ENCODE peak calls at places on chromosome 13, in six cellular contexts. One of them, this sample, is unnamed. For H3K4me1, the result is how much of the 10 kb centered on the place peaks cover.

GRCh38 chr13:51425410-51426042 is 27.3 kb downstream of the INTS6 start:
- DNase-seq in body of pancreas: no peak
- DNase-seq in Peyer's patch: no peak
- DNase-seq in kidney: no peak
- DNase-seq in astrocyte: peak
- DNase-seq in PC-3: no peak
- DNase-seq in this sample: no peak

GRCh38 chr13:63942372-63942771 is 2526.7 kb upstream of the PCDH20 start:
- DNase-seq in body of pancreas: no peak
- DNase-seq in Peyer's patch: no peak
- DNase-seq in kidney: no peak
- DNase-seq in astrocyte: no peak
- DNase-seq in PC-3: no peak
- DNase-seq in this sample: no peak

GRCh38 chr13:52892925-52893324 is 44.5 kb upstream of the PCDH8 start:
- DNase-seq in body of pancreas: no peak
- DNase-seq in Peyer's patch: no peak
- DNase-seq in kidney: peak
- DNase-seq in astrocyte: no peak
- DNase-seq in PC-3: peak
- DNase-seq in this sample: no peak

GRCh38 chr13:106156468-106156867 is 379.0 kb downstream of the EFNB2 start:
- DNase-seq in body of pancreas: no peak
- DNase-seq in Peyer's patch: no peak
- DNase-seq in kidney: no peak
- DNase-seq in astrocyte: peak
- DNase-seq in PC-3: peak
- DNase-seq in this sample: no peak

GRCh38 chr13:50079278-50080157 is 64.3 kb downstream of the KCNRG start:
- DNase-seq in body of pancreas: no peak
- DNase-seq in Peyer's patch: no peak
- DNase-seq in kidney: no peak
- DNase-seq in astrocyte: no peak
- DNase-seq in PC-3: no peak
- DNase-seq in this sample: no peak

GRCh38 chr13:102328909-102329308 is 72.9 kb downstream of the FGF14 start:
- DNase-seq in body of pancreas: no peak
- DNase-seq in Peyer's patch: no peak
- DNase-seq in kidney: no peak
- DNase-seq in astrocyte: no peak
- DNase-seq in PC-3: no peak
- DNase-seq in this sample: no peak

GRCh38 chr13:110233682-110234280 is 73.2 kb downstream of the COL4A1 start:
- DNase-seq in body of pancreas: no peak
- DNase-seq in Peyer's patch: no peak
- DNase-seq in kidney: no peak
- DNase-seq in astrocyte: no peak
- DNase-seq in PC-3: no peak
- DNase-seq in this sample: no peak

GRCh38 chr13:87080100-87080779 is 590.9 kb upstream of the SLITRK5 start:
- DNase-seq in body of pancreas: no peak
- DNase-seq in Peyer's patch: no peak
- DNase-seq in kidney: peak
- DNase-seq in astrocyte: no peak
- DNase-seq in PC-3: no peak
- DNase-seq in this sample: no peak

GRCh38 chr13:110644892-110645521 is 29.7 kb downstream of the NAXD start:
- DNase-seq in body of pancreas: peak
- DNase-seq in Peyer's patch: peak
- DNase-seq in kidney: peak
- DNase-seq in astrocyte: peak
- DNase-seq in PC-3: peak
- DNase-seq in this sample: peak

GRCh38 chr13:26422036-26422435 is 135.4 kb upstream of the WASF3 start:
- DNase-seq in body of pancreas: no peak
- DNase-seq in Peyer's patch: no peak
- DNase-seq in kidney: no peak
- DNase-seq in astrocyte: no peak
- DNase-seq in PC-3: no peak
- DNase-seq in this sample: no peak

GRCh38 chr13:33775339-33776108 is 42.4 kb upstream of the RFC3 start:
- DNase-seq in body of pancreas: peak
- DNase-seq in Peyer's patch: no peak
- DNase-seq in kidney: no peak
- DNase-seq in astrocyte: no peak
- DNase-seq in PC-3: no peak
- DNase-seq in this sample: no peak

GRCh38 chr13:41645313-41645712 is 188.0 kb downstream of the RGCC start:
- DNase-seq in body of pancreas: peak
- DNase-seq in Peyer's patch: peak
- DNase-seq in kidney: peak
- DNase-seq in astrocyte: peak
- DNase-seq in PC-3: peak
- DNase-seq in this sample: no peak

GRCh38 chr13:23928985-23929384 is 31.7 kb upstream of the C1QTNF9B start:
- DNase-seq in body of pancreas: no peak
- DNase-seq in Peyer's patch: no peak
- DNase-seq in kidney: no peak
- DNase-seq in astrocyte: peak
- DNase-seq in PC-3: peak
- DNase-seq in this sample: no peak

GRCh38 chr13:53240316-53240715 is 211.7 kb downstream of the OLFM4 start:
- DNase-seq in body of pancreas: no peak
- DNase-seq in Peyer's patch: no peak
- DNase-seq in kidney: no peak
- DNase-seq in astrocyte: no peak
- DNase-seq in PC-3: no peak
- DNase-seq in this sample: no peak

GRCh38 chr13:89925107-89925506 is 1422.4 kb upstream of the MIR17HG start:
- DNase-seq in body of pancreas: no peak
- DNase-seq in Peyer's patch: no peak
- DNase-seq in kidney: no peak
- DNase-seq in astrocyte: peak
- DNase-seq in PC-3: peak
- DNase-seq in this sample: no peak

GRCh38 chr13:71865858-71866172 is 1.2 kb downstream of the DACH1 start:
- DNase-seq in body of pancreas: no peak
- DNase-seq in Peyer's patch: peak
- DNase-seq in kidney: no peak
- DNase-seq in astrocyte: no peak
- DNase-seq in PC-3: no peak
- DNase-seq in this sample: peak

DNA sequence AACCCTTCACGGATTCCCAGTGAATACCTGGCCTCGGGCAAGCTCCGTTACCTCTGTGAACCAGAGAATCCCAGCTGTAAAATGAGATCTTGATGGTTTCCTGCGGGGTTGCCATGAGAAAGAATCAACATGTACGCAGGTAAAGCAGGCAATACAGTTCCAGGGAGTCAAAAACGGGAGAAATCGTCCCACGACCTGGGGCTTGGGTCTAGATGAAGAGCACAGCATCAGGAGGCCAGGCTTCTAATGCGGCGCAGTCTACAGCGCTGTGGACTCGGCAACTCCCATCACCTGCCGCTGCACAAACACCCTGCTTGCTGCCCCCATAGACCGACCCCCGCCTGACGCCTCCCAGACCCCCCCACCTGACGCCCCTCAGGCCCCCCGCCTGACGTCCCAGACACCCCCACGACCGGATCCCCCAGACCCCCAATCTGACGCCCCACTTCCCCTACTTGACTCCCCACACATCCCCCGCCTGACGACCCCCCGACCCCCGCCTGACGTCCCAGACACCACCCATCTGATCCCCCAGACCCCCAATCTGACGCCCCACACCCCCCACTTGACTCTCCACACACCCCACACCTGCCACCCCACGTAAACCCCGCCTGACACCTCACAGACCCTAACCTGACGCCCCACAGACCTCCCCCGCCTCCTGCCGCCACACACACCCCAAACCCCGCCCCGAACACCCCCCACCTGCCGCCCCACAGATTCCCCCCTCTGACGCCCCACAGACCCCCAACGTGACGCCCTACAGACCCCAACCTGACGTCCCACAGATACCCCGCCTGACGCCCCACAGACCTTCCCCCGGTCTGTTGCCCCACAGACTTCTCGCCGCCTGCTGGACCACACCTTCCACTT is 589 bp downstream of the LIG4 start:
- DNase-seq in body of pancreas: peak
- DNase-seq in Peyer's patch: peak
- DNase-seq in kidney: peak
- DNase-seq in astrocyte: no peak
- DNase-seq in PC-3: peak
- DNase-seq in this sample: no peak
- H3K27ac ChIP-seq in body of pancreas: no peak
- H3K27ac ChIP-seq in Peyer's patch: peak
- H3K27ac ChIP-seq in kidney: peak
- H3K27ac ChIP-seq in astrocyte: peak
- H3K27ac ChIP-seq in PC-3: no peak
- H3K27ac ChIP-seq in this sample: no peak

GRCh38 chr13:114016321-114017027 is 42.6 kb upstream of the C13orf46 start:
- DNase-seq in body of pancreas: no peak
- DNase-seq in Peyer's patch: no peak
- DNase-seq in kidney: no peak
- DNase-seq in astrocyte: no peak
- DNase-seq in PC-3: no peak
- DNase-seq in this sample: no peak
- H3K4me1 ChIP-seq in body of pancreas: under half
- H3K4me1 ChIP-seq in Peyer's patch: under half
- H3K4me1 ChIP-seq in kidney: under half
- H3K4me1 ChIP-seq in astrocyte: under half
- H3K4me1 ChIP-seq in PC-3: under half
- H3K4me1 ChIP-seq in this sample: under half

GRCh38 chr13:42986176-42986574 is 5.9 kb downstream of the EPSTI1 start:
- DNase-seq in body of pancreas: no peak
- DNase-seq in Peyer's patch: no peak
- DNase-seq in kidney: no peak
- DNase-seq in astrocyte: no peak
- DNase-seq in PC-3: no peak
- DNase-seq in this sample: no peak
- H3K27ac ChIP-seq in body of pancreas: no peak
- H3K27ac ChIP-seq in Peyer's patch: no peak
- H3K27ac ChIP-seq in kidney: peak
- H3K27ac ChIP-seq in astrocyte: no peak
- H3K27ac ChIP-seq in PC-3: no peak
- H3K27ac ChIP-seq in this sample: peak

DNA sequence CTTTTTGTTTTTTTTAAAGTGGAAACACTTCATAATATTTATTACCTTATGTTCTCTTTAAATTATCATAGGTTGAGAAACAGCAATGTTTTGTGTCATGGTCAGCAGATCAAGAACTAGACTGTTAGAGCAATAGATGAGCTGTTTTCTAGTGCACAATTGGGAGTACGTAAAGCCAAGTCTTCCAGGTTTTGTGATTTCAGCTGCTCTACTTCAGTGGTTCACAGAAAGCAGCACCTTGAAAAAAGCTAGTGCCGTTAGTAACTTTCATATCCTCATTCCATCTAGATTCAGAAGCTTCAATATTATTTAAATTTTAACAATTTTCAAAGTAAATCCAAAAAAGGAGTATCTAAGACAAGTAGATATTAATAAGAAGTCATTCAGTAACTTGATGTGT is 1.9 kb downstream of the GPR18 start:
- DNase-seq in body of pancreas: no peak
- DNase-seq in Peyer's patch: no peak
- DNase-seq in kidney: no peak
- DNase-seq in astrocyte: no peak
- DNase-seq in PC-3: no peak
- DNase-seq in this sample: no peak
- H3K4me1 ChIP-seq in body of pancreas: under half
- H3K4me1 ChIP-seq in Peyer's patch: under half
- H3K4me1 ChIP-seq in kidney: under half
- H3K4me1 ChIP-seq in astrocyte: under half
- H3K4me1 ChIP-seq in PC-3: under half
- H3K4me1 ChIP-seq in this sample: under half

GRCh38 chr13:113186061-113186900 is 22.2 kb downstream of the PCID2 start:
- DNase-seq in body of pancreas: no peak
- DNase-seq in Peyer's patch: no peak
- DNase-seq in kidney: no peak
- DNase-seq in astrocyte: peak
- DNase-seq in PC-3: no peak
- DNase-seq in this sample: no peak
- H3K27ac ChIP-seq in body of pancreas: no peak
- H3K27ac ChIP-seq in Peyer's patch: no peak
- H3K27ac ChIP-seq in kidney: no peak
- H3K27ac ChIP-seq in astrocyte: peak
- H3K27ac ChIP-seq in PC-3: peak
- H3K27ac ChIP-seq in this sample: no peak